ENCODE peak calls at places on chromosomes 5 and 9, in four cellular contexts. T is Peyer's patch, G is body of pancreas, D is A549. O is an unnamed sample. For H3K4me1, the result is how much of the 10 kb centered on the place peaks cover.

GRCh38 chr5:9431496-9432258 is 114.2 kb downstream of the SEMA5A start:
- DNase-seq in T (no peak), D (no peak), G (no peak), O (no peak)

GRCh38 chr5:132003170-132003744 is 8.2 kb downstream of the ACSL6 start:
- DNase-seq in T (no peak), G (peak), D (no peak), O (no peak)

GRCh38 chr9:27679338-27679737 is 106.1 kb upstream of the C9orf72 start:
- DNase-seq in G (no peak), T (no peak), D (no peak), O (no peak)

GRCh38 chr9:115208503-115208902 is 90.5 kb upstream of the TNC start:
- DNase-seq in T (no peak), D (no peak), G (no peak), O (no peak)

GRCh38 chr5:83925321-83925877 is 204.7 kb upstream of the HAPLN1 start:
- DNase-seq in T (no peak), G (no peak), D (no peak), O (no peak)

GRCh38 chr5:181189363-181189961 is 15.5 kb downstream of the TRIM7 start:
- DNase-seq in G (peak), D (no peak), T (peak), O (no peak)

GRCh38 chr9:135448570-135449180 is 30.9 kb upstream of the PPP1R26 start:
- DNase-seq in T (no peak), D (no peak), G (no peak), O (no peak)

GRCh38 chr9:4936823-4937222 is 48.2 kb upstream of the JAK2 start:
- DNase-seq in G (no peak), T (no peak), D (no peak), O (no peak)

GRCh38 chr5:146751781-146752401 is 126.7 kb downstream of the PPP2R2B start:
- DNase-seq in D (no peak), T (peak), G (no peak), O (no peak)

GRCh38 chr5:157387683-157388093 is 72.3 kb upstream of the NIPAL4 start:
- DNase-seq in T (no peak), G (no peak), D (peak), O (peak)

GRCh38 chr5:133159543-133159942 is 107.7 kb downstream of the HSPA4 start:
- DNase-seq in T (no peak), D (no peak), G (no peak), O (no peak)

GRCh38 chr9:18976368-18977238 is 56.4 kb downstream of the SAXO1 start:
- DNase-seq in G (no peak), D (no peak), T (no peak), O (no peak)

GRCh38 chr5:112529525-112529924 is 110.4 kb upstream of the EPB41L4A start:
- DNase-seq in T (no peak), G (no peak), D (peak), O (no peak)

GRCh38 chr9:74498616-74499095 is 1.5 kb downstream of the RORB start:
- DNase-seq in D (no peak), T (no peak), G (no peak), O (no peak)

GRCh38 chr9:94135222-94135621 is 51.0 kb downstream of the PTPDC1 start:
- DNase-seq in D (no peak), G (peak), T (no peak), O (peak)

GRCh38 chr9:122807271-122807900 is 7.5 kb downstream of the OR1K1 start:
- DNase-seq in G (no peak), T (no peak), D (no peak), O (no peak)

GRCh38 chr5:137696481-137696880 is 39.4 kb downstream of the KLHL3 start:
- DNase-seq in G (no peak), T (no peak), D (no peak), O (no peak)

GRCh38 chr5:149414405-149415244 is 35.5 kb upstream of the IL17B start:
- DNase-seq in D (no peak), G (no peak), T (no peak), O (peak)

GRCh38 chr5:112848116-112848811 is 12.8 kb upstream of the SRP19 start:
- DNase-seq in D (peak), G (no peak), T (no peak), O (no peak)

GRCh38 chr9:99300603-99301002 is 78.5 kb downstream of the SEC61B start:
- DNase-seq in T (no peak), G (no peak), D (no peak), O (no peak)

GRCh38 chr5:143064207-143064606 is 294.0 kb downstream of the ARHGAP26 start:
- DNase-seq in T (no peak), D (peak), G (no peak), O (no peak)

GRCh38 chr5:37720550-37720952 is 119.3 kb downstream of the GDNF start:
- DNase-seq in G (no peak), T (no peak), D (no peak), O (no peak)

GRCh38 chr5:98750693-98751092 is 22.8 kb upstream of the RGMB start:
- DNase-seq in T (no peak), G (no peak), D (peak), O (no peak)

GRCh38 chr9:78567693-78568092 is 270.8 kb downstream of the PSAT1 start:
- DNase-seq in T (no peak), G (no peak), D (no peak), O (no peak)
- H3K4me1 ChIP-seq in T (under half), G (under half), D (under half), O (under half)

GRCh38 chr5:141777130-141777529 is 95.1 kb upstream of the ARAP3 start:
- DNase-seq in G (no peak), T (no peak), D (no peak), O (no peak)

GRCh38 chr5:141779642-141780041 is 97.6 kb upstream of the ARAP3 start:
- DNase-seq in G (no peak), D (no peak), T (no peak), O (no peak)

GRCh38 chr5:141777711-141778110 is 95.7 kb upstream of the ARAP3 start:
- DNase-seq in D (no peak), T (no peak), G (no peak), O (no peak)

GRCh38 chr5:141778683-141779082 is 96.7 kb upstream of the ARAP3 start:
- DNase-seq in G (no peak), D (no peak), T (no peak), O (no peak)

DNA sequence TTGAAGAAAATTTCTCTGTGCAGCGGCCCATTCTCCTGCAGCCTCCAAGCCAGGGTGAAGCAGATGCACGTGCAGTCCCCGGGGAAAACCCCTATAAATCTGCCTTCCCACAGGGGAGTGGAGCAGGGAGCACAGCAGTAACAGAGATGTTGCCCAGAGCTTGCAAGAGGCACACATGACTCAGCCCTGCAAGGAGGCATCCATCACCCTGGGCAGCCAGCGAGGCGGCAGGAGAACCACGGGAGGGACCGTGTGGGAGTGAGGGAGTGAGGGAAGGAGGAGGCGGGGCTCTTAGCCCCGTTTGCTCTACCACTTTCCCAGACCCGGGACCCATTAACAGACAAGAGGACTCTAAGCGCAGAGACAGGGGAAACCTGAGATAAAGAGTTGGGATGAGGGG is 96.2 kb upstream of the ARAP3 start:
- DNase-seq in T (no peak), D (peak), G (no peak), O (peak)
- TF ChIP-seq POLR2A in T (no peak), D (no peak), G (no peak), O (no peak)

GRCh38 chr9:134378901-134379338 is 52.7 kb downstream of the RXRA start:
- DNase-seq in G (peak), D (peak), T (no peak), O (peak)
- H3K4me1 ChIP-seq in G (half or more), D (half or more), T (half or more), O (half or more)

DNA sequence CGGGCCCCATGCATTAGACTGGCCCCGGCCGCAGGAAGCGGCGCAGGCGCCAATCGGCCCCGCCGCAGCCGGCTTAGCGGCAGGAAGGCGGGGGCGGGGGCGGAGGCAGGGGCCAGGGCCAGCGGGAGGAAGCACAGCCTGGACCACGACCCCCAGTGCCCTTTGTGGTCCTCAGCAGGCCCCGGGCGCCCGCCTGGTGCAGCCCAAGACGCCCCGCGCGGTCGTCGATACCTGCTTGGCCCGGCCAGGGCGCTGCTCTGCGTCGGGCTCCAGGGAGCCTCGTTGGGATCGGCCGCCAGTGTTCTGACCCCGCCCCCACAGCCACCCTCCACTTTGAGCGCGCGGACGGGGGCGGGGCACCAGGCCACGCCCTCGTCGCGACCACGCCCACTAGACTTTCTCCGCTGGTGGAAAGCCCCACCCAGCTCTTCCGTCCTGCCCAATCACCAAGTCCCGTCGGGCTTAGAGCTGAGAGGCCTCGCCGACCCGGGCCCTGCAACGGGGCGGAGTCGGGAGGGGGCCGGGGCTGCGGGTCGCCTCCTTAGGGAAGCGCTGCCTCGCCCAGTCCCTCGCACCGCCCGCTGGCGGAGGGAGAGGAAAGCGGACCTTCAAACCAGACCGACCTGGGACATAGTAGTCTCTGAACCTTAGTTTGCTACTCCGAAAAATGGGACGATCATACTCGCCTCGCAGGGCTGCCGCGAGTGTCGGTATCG is at the start of gene PDLIM7:
- DNase-seq in T (peak), G (peak), D (peak), O (peak)
- TF ChIP-seq POLR2A in T (peak), G (peak), D (peak), O (peak)

DNA sequence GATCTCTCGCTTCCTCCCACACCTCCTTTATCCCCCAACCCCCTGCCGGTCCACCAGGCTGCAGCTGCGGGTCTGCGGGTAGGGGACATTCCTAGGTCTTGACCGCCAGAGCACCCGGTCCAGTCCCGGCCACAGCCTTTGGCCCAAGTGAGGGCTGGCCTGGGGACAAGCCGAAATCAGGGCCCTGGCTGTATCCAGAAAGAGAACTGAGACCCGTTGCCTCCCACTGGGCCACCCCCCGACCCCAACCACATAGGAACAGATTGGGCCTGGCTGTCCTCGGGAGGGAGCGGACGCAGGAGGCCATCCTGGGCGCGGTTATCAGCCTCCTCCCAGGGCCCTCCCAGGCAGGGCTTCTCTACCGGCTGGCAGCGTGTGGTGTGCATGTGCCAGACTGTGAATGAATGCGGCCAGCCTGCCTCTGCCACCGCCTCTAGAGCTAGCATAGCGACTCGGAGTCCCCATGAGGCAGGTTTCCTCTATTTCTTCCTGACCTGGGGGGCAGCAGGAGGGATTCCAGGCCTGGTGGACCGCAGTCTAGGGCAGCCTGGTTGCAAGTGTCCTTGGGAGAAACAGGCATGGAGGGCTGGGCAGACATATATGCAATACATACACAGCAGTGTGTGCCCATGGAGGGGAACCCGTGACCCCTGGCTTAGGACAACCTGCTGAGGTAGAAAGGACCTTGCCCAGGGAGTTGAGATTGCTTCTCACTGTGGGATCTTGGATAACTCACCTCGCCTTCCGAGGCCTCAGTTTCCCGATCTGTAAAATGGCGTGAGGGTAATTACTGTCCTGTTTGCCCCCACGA is 1.2 kb downstream of the N4BP3 start:
- DNase-seq in G (peak), T (peak), D (no peak), O (no peak)
- H3K4me1 ChIP-seq in G (under half), T (under half), D (under half), O (under half)

GRCh38 chr5:113896789-113897188 is 383.3 kb downstream of the YTHDC2 start:
- DNase-seq in T (no peak), D (no peak), G (no peak), O (no peak)

DNA sequence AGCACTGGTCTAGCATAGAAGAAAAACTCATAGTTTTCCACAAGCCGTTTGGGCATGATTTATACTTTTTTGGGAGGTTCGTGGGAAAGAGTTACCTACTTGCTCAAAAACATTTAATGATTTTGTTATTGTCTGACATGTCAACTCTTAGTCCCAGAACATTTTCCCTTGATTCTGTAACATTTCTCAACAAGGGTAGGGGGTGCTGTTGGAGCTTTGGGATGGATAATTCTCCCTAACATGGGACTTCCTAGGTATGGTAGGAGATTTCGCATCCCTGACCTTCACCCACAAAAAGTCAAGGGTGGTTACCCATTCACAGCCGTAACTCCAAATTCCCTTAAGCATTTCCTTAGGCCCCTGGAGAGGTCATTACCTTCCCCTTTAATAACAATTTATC is 378.0 kb downstream of the YTHDC2 start:
- DNase-seq in D (no peak), G (no peak), T (no peak), O (no peak)
- TF ChIP-seq POLR2A in D (no peak), G (no peak), T (no peak), O (no peak)

GRCh38 chr5:41457942-41458341 is 52.5 kb downstream of the PLCXD3 start:
- DNase-seq in T (no peak), G (no peak), D (no peak), O (no peak)

GRCh38 chr5:41457094-41457493 is 53.3 kb downstream of the PLCXD3 start:
- DNase-seq in T (no peak), D (no peak), G (no peak), O (peak)

DNA sequence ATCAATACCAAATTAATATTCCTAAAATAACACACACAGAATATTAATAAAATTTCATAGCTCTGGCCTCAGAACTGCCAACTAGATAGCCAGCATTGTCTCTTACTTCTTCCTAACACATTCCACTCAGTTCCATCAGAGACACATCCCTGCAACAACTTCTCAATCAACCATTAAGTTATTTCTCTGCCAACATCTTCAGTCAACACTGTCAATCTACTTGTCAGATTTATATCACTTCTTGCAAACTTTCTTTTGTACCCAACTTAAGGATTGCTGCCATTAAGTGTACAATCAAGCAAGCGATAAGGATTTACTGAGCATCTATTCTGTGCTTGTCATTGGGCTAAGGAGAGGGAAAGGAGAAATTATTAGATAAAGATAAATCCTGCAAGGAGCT is 50.8 kb downstream of the PLCXD3 start:
- DNase-seq in G (no peak), D (no peak), T (no peak), O (no peak)
- H3K4me1 ChIP-seq in G (under half), D (under half), T (under half), O (under half)